ENCODE peak calls at places on chromosome 22, in five cellular contexts. One of them, this sample, is unnamed.

GRCh38 chr22:37659897-37660708 is 1.6 kb downstream of the PDXP start:
- DNase-seq in WTC11: no peak
- DNase-seq in SK-N-SH: no peak
- DNase-seq in sigmoid colon: no peak
- DNase-seq in neural progenitor cell: no peak
- DNase-seq in this sample: no peak

GRCh38 chr22:30884211-30885000 is 84.2 kb downstream of the MORC2 start:
- DNase-seq in WTC11: no peak
- DNase-seq in SK-N-SH: no peak
- DNase-seq in sigmoid colon: peak; percentile 34
- DNase-seq in neural progenitor cell: no peak
- DNase-seq in this sample: peak; percentile 81

GRCh38 chr22:39349506-39349966 is 255 bp upstream of the SYNGR1 start:
- DNase-seq in WTC11: peak; percentile 56
- DNase-seq in SK-N-SH: peak; percentile 95
- DNase-seq in sigmoid colon: no peak
- DNase-seq in neural progenitor cell: peak; percentile 88
- DNase-seq in this sample: no peak

GRCh38 chr22:49188091-49188490 is 639.6 kb downstream of the BRD1 start:
- DNase-seq in WTC11: no peak
- DNase-seq in SK-N-SH: no peak
- DNase-seq in sigmoid colon: no peak
- DNase-seq in neural progenitor cell: no peak
- DNase-seq in this sample: peak; percentile 19

GRCh38 chr22:47162865-47163264 is 400.4 kb downstream of the TBC1D22A start:
- DNase-seq in WTC11: peak; percentile 3
- DNase-seq in SK-N-SH: no peak
- DNase-seq in sigmoid colon: peak; percentile 43
- DNase-seq in neural progenitor cell: no peak
- DNase-seq in this sample: peak; percentile 65

GRCh38 chr22:39123811-39124668 is 27.0 kb downstream of the APOBEC3H start:
- DNase-seq in WTC11: peak; percentile 50
- DNase-seq in SK-N-SH: peak; percentile 1
- DNase-seq in sigmoid colon: peak; percentile 66
- DNase-seq in neural progenitor cell: peak; percentile 74
- DNase-seq in this sample: peak; percentile 83

GRCh38 chr22:29710922-29711593 is 8.7 kb upstream of the CABP7 start:
- DNase-seq in WTC11: no peak
- DNase-seq in SK-N-SH: peak; percentile 92
- DNase-seq in sigmoid colon: no peak
- DNase-seq in neural progenitor cell: no peak
- DNase-seq in this sample: no peak

GRCh38 chr22:49322231-49322630 is 505.4 kb downstream of the BRD1 start:
- DNase-seq in WTC11: no peak
- DNase-seq in SK-N-SH: no peak
- DNase-seq in sigmoid colon: no peak
- DNase-seq in neural progenitor cell: no peak
- DNase-seq in this sample: no peak

GRCh38 chr22:40423246-40423753 is 52.9 kb downstream of the SGSM3 start:
- DNase-seq in WTC11: no peak
- DNase-seq in SK-N-SH: no peak
- DNase-seq in sigmoid colon: peak; percentile 40
- DNase-seq in neural progenitor cell: no peak
- DNase-seq in this sample: no peak

GRCh38 chr22:37634505-37635002 is 4.9 kb upstream of the SH3BP1 start:
- DNase-seq in WTC11: no peak
- DNase-seq in SK-N-SH: peak; percentile 68
- DNase-seq in sigmoid colon: no peak
- DNase-seq in neural progenitor cell: no peak
- DNase-seq in this sample: no peak

GRCh38 chr22:39089928-39090327 is 7.1 kb upstream of the APOBEC3H start:
- DNase-seq in WTC11: no peak
- DNase-seq in SK-N-SH: no peak
- DNase-seq in sigmoid colon: no peak
- DNase-seq in neural progenitor cell: no peak
- DNase-seq in this sample: no peak

GRCh38 chr22:37173709-37174108 is 14.3 kb downstream of the C1QTNF6 start:
- DNase-seq in WTC11: peak; percentile 7
- DNase-seq in SK-N-SH: peak; percentile 4
- DNase-seq in sigmoid colon: peak; percentile 79
- DNase-seq in neural progenitor cell: no peak
- DNase-seq in this sample: peak; percentile 36

GRCh38 chr22:40605676-40606250 is 30.8 kb downstream of the MRTFA start:
- DNase-seq in WTC11: no peak
- DNase-seq in SK-N-SH: no peak
- DNase-seq in sigmoid colon: no peak
- DNase-seq in neural progenitor cell: no peak
- DNase-seq in this sample: no peak

GRCh38 chr22:20550851-20551744 is 43.7 kb downstream of the MED15 start:
- DNase-seq in WTC11: peak; percentile 25
- DNase-seq in SK-N-SH: no peak
- DNase-seq in sigmoid colon: peak; percentile 83
- DNase-seq in neural progenitor cell: peak; percentile 59
- DNase-seq in this sample: peak; percentile 74

GRCh38 chr22:47190276-47190956 is 428.0 kb downstream of the TBC1D22A start:
- DNase-seq in WTC11: no peak
- DNase-seq in SK-N-SH: no peak
- DNase-seq in sigmoid colon: peak; percentile 47
- DNase-seq in neural progenitor cell: no peak
- DNase-seq in this sample: peak; percentile 77

GRCh38 chr22:29469755-29470154 is 10.3 kb upstream of the NEFH start:
- DNase-seq in WTC11: no peak
- DNase-seq in SK-N-SH: no peak
- DNase-seq in sigmoid colon: no peak
- DNase-seq in neural progenitor cell: peak; percentile 52
- DNase-seq in this sample: no peak

GRCh38 chr22:35177811-35178210 is 79.5 kb upstream of the HMGXB4 start:
- DNase-seq in WTC11: peak; percentile 50
- DNase-seq in SK-N-SH: no peak
- DNase-seq in sigmoid colon: no peak
- DNase-seq in neural progenitor cell: peak; percentile 12
- DNase-seq in this sample: no peak
- TF ChIP-seq CTCF in WTC11: no peak
- TF ChIP-seq CTCF in SK-N-SH: no peak
- TF ChIP-seq CTCF in sigmoid colon: no peak
- TF ChIP-seq CTCF in neural progenitor cell: peak; percentile 40
- TF ChIP-seq CTCF in this sample: no peak

GRCh38 chr22:22461111-22461510 is 47.4 kb downstream of the ZNF280B start:
- DNase-seq in WTC11: no peak
- DNase-seq in SK-N-SH: no peak
- DNase-seq in sigmoid colon: no peak
- DNase-seq in neural progenitor cell: no peak
- DNase-seq in this sample: no peak
- TF ChIP-seq CTCF in WTC11: peak; percentile 3
- TF ChIP-seq CTCF in SK-N-SH: no peak
- TF ChIP-seq CTCF in sigmoid colon: no peak
- TF ChIP-seq CTCF in neural progenitor cell: no peak
- TF ChIP-seq CTCF in this sample: peak; percentile 25

DNA sequence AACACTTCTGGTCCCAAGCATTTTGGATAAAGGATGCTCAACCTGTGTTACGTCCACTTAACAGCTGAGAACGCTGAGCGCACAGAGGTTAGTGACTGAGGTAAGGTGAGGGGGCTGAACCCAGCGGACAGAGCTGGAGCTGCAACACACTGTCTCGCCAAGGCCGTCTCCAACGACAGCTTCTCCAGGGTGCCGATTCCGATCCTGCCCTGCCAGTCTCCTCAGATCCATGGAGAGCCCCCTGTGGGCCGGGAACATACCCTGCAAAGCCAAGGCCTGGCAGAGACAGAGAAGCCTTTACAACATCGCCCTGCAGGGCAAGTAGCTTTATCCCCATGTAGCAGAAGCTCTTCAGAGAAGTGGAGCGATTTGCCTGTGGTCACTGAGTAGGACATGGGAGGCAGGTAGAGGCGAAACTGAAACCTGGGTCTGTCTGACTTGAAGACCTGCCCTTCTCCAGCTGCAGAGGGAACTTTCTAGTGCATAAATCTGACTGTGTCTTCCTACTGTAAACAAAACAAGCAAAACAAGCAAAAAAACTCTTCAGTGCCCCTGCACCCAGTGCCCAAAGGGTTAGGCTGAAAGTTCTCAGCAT is 72.8 kb downstream of the SCUBE1 start:
- DNase-seq in WTC11: peak; percentile 76
- DNase-seq in SK-N-SH: no peak
- DNase-seq in sigmoid colon: no peak
- DNase-seq in neural progenitor cell: peak; percentile 50
- DNase-seq in this sample: no peak
- TF ChIP-seq CTCF in WTC11: no peak
- TF ChIP-seq CTCF in SK-N-SH: no peak
- TF ChIP-seq CTCF in sigmoid colon: no peak
- TF ChIP-seq CTCF in neural progenitor cell: peak; percentile 39
- TF ChIP-seq CTCF in this sample: peak; percentile 63

GRCh38 chr22:32106930-32107329 is 52.2 kb downstream of the C22orf42 start:
- DNase-seq in WTC11: peak; percentile 68
- DNase-seq in SK-N-SH: no peak
- DNase-seq in sigmoid colon: no peak
- DNase-seq in neural progenitor cell: peak; percentile 69
- DNase-seq in this sample: no peak

GRCh38 chr22:32100711-32101110 is 57.6 kb downstream of the SLC5A1 start:
- DNase-seq in WTC11: no peak
- DNase-seq in SK-N-SH: no peak
- DNase-seq in sigmoid colon: no peak
- DNase-seq in neural progenitor cell: no peak
- DNase-seq in this sample: no peak

GRCh38 chr22:32103648-32104326 is 55.3 kb downstream of the C22orf42 start:
- DNase-seq in WTC11: no peak
- DNase-seq in SK-N-SH: peak; percentile 42
- DNase-seq in sigmoid colon: no peak
- DNase-seq in neural progenitor cell: no peak
- DNase-seq in this sample: no peak
- TF ChIP-seq CTCF in WTC11: no peak
- TF ChIP-seq CTCF in SK-N-SH: peak; percentile 55
- TF ChIP-seq CTCF in sigmoid colon: no peak
- TF ChIP-seq CTCF in neural progenitor cell: peak; percentile 56
- TF ChIP-seq CTCF in this sample: peak; percentile 76

DNA sequence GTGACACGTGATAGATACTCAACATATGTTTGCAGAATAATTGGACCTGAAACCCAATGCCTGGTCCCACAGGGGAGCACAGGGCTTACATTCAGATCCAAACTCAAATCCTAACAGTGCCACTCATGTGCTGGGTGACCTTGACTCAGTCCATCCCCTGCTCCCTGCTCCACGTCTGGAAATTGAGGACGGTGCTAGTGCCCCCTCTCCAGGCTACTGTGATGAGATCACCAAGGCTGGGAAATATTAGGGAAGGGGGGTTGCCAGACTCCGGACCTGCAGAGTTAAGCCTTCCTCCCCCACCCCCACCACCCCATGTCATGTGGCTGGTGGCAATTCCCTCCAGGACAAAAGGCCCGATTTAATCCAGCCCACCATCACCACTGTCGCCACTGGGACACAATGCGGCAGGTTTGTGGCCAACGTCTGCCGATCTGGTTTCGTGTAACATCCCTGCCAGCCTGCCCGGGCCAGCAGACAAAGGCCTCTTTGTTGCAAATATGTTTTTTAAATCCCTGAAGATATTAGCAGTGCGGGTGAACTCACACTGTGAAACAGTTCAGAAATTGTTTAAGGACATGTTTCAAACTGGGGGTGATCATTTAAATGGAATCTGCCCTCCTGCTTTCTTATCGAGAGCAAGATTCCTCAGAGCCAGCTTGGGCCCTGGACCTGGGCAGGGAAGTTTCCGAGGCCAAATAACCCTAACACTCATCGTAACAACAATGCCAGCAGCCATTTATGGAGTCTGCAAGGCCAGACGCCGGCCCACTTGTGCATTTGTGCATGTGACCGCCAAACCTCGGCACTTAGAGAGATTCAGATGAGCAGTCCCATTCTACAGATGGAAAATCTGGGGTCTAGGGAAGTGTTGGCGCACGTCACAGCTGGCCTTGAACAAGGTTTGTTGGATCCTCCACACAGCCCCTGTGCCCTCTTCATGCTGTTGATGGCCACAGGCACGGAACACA is 19.6 kb upstream of the MN1 start:
- DNase-seq in WTC11: no peak
- DNase-seq in SK-N-SH: peak; percentile 36
- DNase-seq in sigmoid colon: no peak
- DNase-seq in neural progenitor cell: peak; percentile 57
- DNase-seq in this sample: no peak
- TF ChIP-seq CTCF in WTC11: no peak
- TF ChIP-seq CTCF in SK-N-SH: no peak
- TF ChIP-seq CTCF in sigmoid colon: no peak
- TF ChIP-seq CTCF in neural progenitor cell: peak; percentile 17
- TF ChIP-seq CTCF in this sample: no peak

This sample was measured in chondrocyte.